ENCODE peak calls at places on chromosomes 3 and 15, in seven cellular contexts. Q is sigmoid colon, A is astrocyte, U is upper lobe of right lung, W is fibroblast of pulmonary artery, S is OCI-LY7, O is IMR-90. L is an unnamed sample.

GRCh38 chr3:26428992-26429391 is 193.6 kb upstream of the LRRC3B start:
- DNase-seq in Q (no peak), A (no peak), U (no peak), W (no peak), S (no peak), O (no peak), L (no peak)

GRCh38 chr15:68992696-68993095 is 21.8 kb upstream of the NOX5 start:
- DNase-seq in Q (no peak), A (no peak), U (no peak), W (no peak), S (no peak), O (no peak), L (no peak)

GRCh38 chr3:138774529-138775253 is 60.0 kb downstream of the PIK3CB start:
- DNase-seq in Q (peak; percentile 72), A (peak; percentile 100), U (no peak), W (peak; percentile 98), S (no peak), O (peak; percentile 100), L (no peak)

GRCh38 chr3:33392703-33393125 is 47.5 kb downstream of the UBP1 start:
- DNase-seq in Q (no peak), A (peak; percentile 90), U (no peak), W (peak; percentile 80), S (no peak), O (peak; percentile 93), L (no peak)

GRCh38 chr3:161409069-161409468 is 37.8 kb upstream of the SPTSSB start:
- DNase-seq in Q (no peak), A (no peak), U (no peak), W (peak; percentile 63), S (peak; percentile 21), O (peak; percentile 23), L (no peak)

GRCh38 chr3:61674595-61674994 is 113.2 kb downstream of the PTPRG start:
- DNase-seq in Q (no peak), A (no peak), U (no peak), W (no peak), S (no peak), O (no peak), L (no peak)

GRCh38 chr15:88166330-88166993 is 90.1 kb downstream of the NTRK3 start:
- DNase-seq in Q (no peak), A (peak; percentile 17), U (no peak), W (peak; percentile 11), S (peak; percentile 19), O (no peak), L (no peak)

GRCh38 chr3:170222647-170223541 is 670 bp downstream of the PRKCI start:
- DNase-seq in Q (peak; percentile 68), A (no peak), U (no peak), W (peak; percentile 23), S (peak; percentile 63), O (peak; percentile 28), L (peak; percentile 56)

GRCh38 chr3:80993241-80993945 is 768.1 kb downstream of the GBE1 start:
- DNase-seq in Q (no peak), A (no peak), U (no peak), W (no peak), S (no peak), O (no peak), L (no peak)

GRCh38 chr15:70833897-70834765 is 19.8 kb downstream of the LARP6 start:
- DNase-seq in Q (no peak), A (peak; percentile 79), U (no peak), W (peak; percentile 83), S (no peak), O (peak; percentile 91), L (no peak)

GRCh38 chr3:140555666-140556065 is 122.2 kb upstream of the TRIM42 start:
- DNase-seq in Q (no peak), A (no peak), U (no peak), W (no peak), S (no peak), O (no peak), L (no peak)

GRCh38 chr3:125059488-125060245 is 3.9 kb upstream of the HEG1 start:
- DNase-seq in Q (no peak), A (no peak), U (no peak), W (no peak), S (no peak), O (peak; percentile 37), L (no peak)

GRCh38 chr3:73765878-73766564 is 141.3 kb upstream of the PDZRN3 start:
- DNase-seq in Q (no peak), A (peak; percentile 18), U (no peak), W (no peak), S (no peak), O (no peak), L (no peak)

GRCh38 chr15:35090104-35090807 is 5.2 kb upstream of the NANOGP8 start:
- DNase-seq in Q (no peak), A (no peak), U (no peak), W (no peak), S (no peak), O (no peak), L (no peak)

GRCh38 chr15:32677238-32677750 is 35.8 kb downstream of the SCG5 start:
- DNase-seq in Q (no peak), A (no peak), U (no peak), W (no peak), S (no peak), O (no peak), L (no peak)

GRCh38 chr15:31427411-31427810 is 100.8 kb downstream of the KLF13 start:
- DNase-seq in Q (no peak), A (no peak), U (no peak), W (peak; percentile 66), S (no peak), O (no peak), L (no peak)

GRCh38 chr3:112038863-112039262 is 4.3 kb downstream of the TMPRSS7 start:
- DNase-seq in Q (no peak), A (peak; percentile 27), U (no peak), W (peak; percentile 22), S (peak; percentile 69), O (peak; percentile 22), L (no peak)

GRCh38 chr3:58679974-58680656 is 13.5 kb upstream of the FAM3D start:
- DNase-seq in Q (no peak), A (no peak), U (no peak), W (no peak), S (no peak), O (no peak), L (no peak)

GRCh38 chr3:42843730-42844713 is 31.7 kb downstream of the CYP8B1 start:
- DNase-seq in Q (peak; percentile 79), A (no peak), U (no peak), W (no peak), S (no peak), O (no peak), L (no peak)

GRCh38 chr3:64244011-64244942 is 19.0 kb upstream of the PRICKLE2 start:
- DNase-seq in Q (no peak), A (no peak), U (no peak), W (no peak), S (peak; percentile 34), O (no peak), L (no peak)

GRCh38 chr3:45034612-45035252 is 8.6 kb downstream of the CLEC3B start:
- DNase-seq in Q (peak; percentile 82), A (no peak), U (peak; percentile 90), W (no peak), S (peak; percentile 8), O (no peak), L (no peak)

DNA sequence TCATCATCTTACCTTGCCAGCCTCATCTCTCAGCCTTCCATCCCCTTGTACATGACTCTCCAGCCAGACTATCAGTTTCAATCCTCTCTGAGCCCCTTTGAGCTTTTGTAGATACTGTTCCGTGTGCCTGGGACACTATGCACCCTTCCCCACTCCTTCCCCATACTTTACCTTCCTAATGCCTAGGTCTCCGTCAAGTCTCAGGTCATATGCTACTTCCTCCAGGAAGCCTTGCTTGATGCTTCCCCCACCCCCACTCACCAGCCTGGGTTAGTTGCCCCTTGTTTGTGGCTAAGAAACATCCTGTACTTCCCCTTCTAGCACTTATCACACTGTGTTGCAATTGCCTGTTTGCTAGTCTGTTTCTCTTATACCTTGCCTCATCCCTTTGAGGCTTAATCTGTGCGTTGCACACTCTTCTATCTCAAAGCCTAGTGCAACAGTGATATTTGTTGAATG is 6.7 kb upstream of the USP3 start:
- DNase-seq in Q (no peak), A (no peak), U (peak; percentile 83), W (no peak), S (peak; percentile 85), O (no peak), L (no peak)
- H3K4me3 ChIP-seq in Q (no peak overlapping the region), A (no peak overlapping the region), U (peak overlapping the region; percentile 12), W (no peak overlapping the region), S (peak overlapping the region; percentile 14), O (no peak overlapping the region), L (no peak overlapping the region)

DNA sequence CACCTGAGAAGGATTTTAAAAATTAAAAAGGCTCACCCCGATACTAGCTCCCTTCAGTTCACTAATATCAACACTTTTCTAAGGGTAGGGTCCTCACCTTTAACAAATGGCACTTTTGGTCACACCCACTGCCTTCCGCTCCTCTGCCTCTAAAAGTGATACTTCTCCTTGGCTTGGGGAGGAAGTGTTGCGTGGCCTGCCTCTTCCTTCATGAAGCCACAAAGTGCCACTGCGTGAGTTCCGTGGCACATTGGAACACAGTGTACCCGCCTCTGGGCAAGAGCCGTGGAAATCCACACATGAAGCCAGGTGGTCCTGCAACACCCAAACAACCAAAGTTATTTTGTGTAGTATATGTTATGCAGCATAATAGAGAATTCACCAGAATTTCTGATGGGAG is 3.9 kb downstream of the B4GALT4 start:
- DNase-seq in Q (no peak), A (no peak), U (no peak), W (no peak), S (no peak), O (no peak), L (no peak)
- H3K4me3 ChIP-seq in Q (no peak overlapping the region), A (no peak overlapping the region), U (no peak overlapping the region), W (no peak overlapping the region), S (no peak overlapping the region), O (no peak overlapping the region), L (no peak overlapping the region)

DNA sequence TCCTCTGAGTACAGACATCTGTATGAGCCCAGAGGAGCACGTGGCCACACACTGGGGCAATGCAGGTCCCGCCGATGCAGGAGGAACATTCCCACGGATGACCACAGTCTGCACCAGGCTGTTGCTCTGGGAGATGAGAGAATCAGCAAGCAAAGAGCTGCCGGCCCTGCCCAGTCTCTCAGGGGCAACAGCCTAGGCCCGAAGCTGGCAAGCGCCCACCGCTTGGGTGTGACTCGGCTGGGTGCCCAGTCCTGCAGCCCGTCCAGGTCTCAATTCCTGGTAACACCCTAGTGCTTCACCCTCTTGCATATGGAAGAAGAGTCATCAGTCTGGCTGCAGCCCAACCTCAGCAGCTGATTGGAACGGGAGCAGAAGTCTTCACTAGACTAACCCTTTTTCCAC is 153.7 kb upstream of the HES1 start:
- DNase-seq in Q (peak; percentile 81), A (peak; percentile 85), U (peak; percentile 75), W (peak; percentile 50), S (no peak), O (no peak), L (peak; percentile 59)
- H3K4me3 ChIP-seq in Q (no peak overlapping the region), A (no peak overlapping the region), U (no peak overlapping the region), W (no peak overlapping the region), S (no peak overlapping the region), O (no peak overlapping the region), L (no peak overlapping the region)

GRCh38 chr3:76657909-76658308 is 382.0 kb upstream of the ROBO2 start:
- DNase-seq in Q (no peak), A (no peak), U (no peak), W (no peak), S (no peak), O (no peak), L (no peak)

GRCh38 chr3:76664816-76665215 is 375.1 kb upstream of the ROBO2 start:
- DNase-seq in Q (no peak), A (no peak), U (no peak), W (no peak), S (no peak), O (peak; percentile 7), L (no peak)

GRCh38 chr3:76656531-76657070 is 383.3 kb upstream of the ROBO2 start:
- DNase-seq in Q (no peak), A (no peak), U (no peak), W (no peak), S (no peak), O (no peak), L (no peak)

GRCh38 chr3:76661527-76662250 is 378.2 kb upstream of the ROBO2 start:
- DNase-seq in Q (no peak), A (no peak), U (no peak), W (no peak), S (no peak), O (no peak), L (no peak)
- H3K4me3 ChIP-seq in Q (no peak overlapping the region), A (no peak overlapping the region), U (no peak overlapping the region), W (no peak overlapping the region), S (no peak overlapping the region), O (no peak overlapping the region), L (no peak overlapping the region)